ENCODE peak calls at places on chromosome 2, in eight cellular contexts. T is hippocampal formation; K is right atrium auricular region; X is stimulated activated CD4-positive, alpha-beta T cell treated with anti-CD3 and anti-CD28 coated beads, Interleukin-12 subunit alpha, Interleukin-12 subunit beta, amount 100 ng/mL, for 4 hours; H is skeletal muscle cell; N is NCI-H2029 treated with DMSO at 0.1 percent for 48 hours; P is effector memory CD4-positive, alpha-beta T cell; J is NCI-H1417. V is an unnamed sample.
A peak's percentile ranks its signal among the peaks of the same experiment; 100 is the strongest.

GRCh38 chr2:10132596-10132995 is 10.1 kb downstream of the RRM2 start:
- DNase-seq in T (no peak), K (no peak), X (no peak), H (no peak), N (no peak), P (no peak), J (peak; percentile 40), V (no peak)

GRCh38 chr2:44320832-44321231 is 40.5 kb downstream of the PREPL start:
- DNase-seq in T (no peak), K (no peak), X (no peak), H (no peak), N (no peak), P (no peak), J (no peak), V (no peak)

GRCh38 chr2:126778561-126779285 is 120.0 kb upstream of the TEX51 start:
- DNase-seq in T (no peak), K (no peak), X (no peak), H (no peak), N (no peak), P (no peak), J (peak; percentile 1), V (no peak)

GRCh38 chr2:9964334-9964980 is 13.0 kb downstream of the GRHL1 start:
- DNase-seq in T (no peak), K (no peak), X (no peak), H (no peak), N (no peak), P (no peak), J (no peak), V (no peak)

GRCh38 chr2:96485751-96486643 is 19.2 kb downstream of the NEURL3 start:
- DNase-seq in T (peak; percentile 19), K (peak; percentile 76), X (peak; percentile 68), H (peak; percentile 54), N (peak; percentile 5), P (peak; percentile 56), J (peak; percentile 32), V (no peak)

GRCh38 chr2:175004980-175005832 is at the start of gene CHN1:
- DNase-seq in T (peak; percentile 75), K (peak; percentile 68), X (peak; percentile 60), H (no peak), N (no peak), P (peak; percentile 65), J (peak; percentile 96), V (no peak)

GRCh38 chr2:235661136-235661535 is 167.3 kb downstream of the AGAP1 start:
- DNase-seq in T (no peak), K (no peak), X (no peak), H (no peak), N (no peak), P (no peak), J (peak; percentile 90), V (no peak)

GRCh38 chr2:26745609-26746327 is 18.3 kb upstream of the SLC35F6 start:
- DNase-seq in T (peak; percentile 70), K (peak; percentile 87), X (peak; percentile 81), H (peak; percentile 27), N (peak; percentile 33), P (peak; percentile 61), J (peak; percentile 91), V (no peak)

GRCh38 chr2:69644506-69644979 is 1.0 kb upstream of the AAK1 start:
- DNase-seq in T (no peak), K (no peak), X (no peak), H (no peak), N (no peak), P (no peak), J (no peak), V (no peak)